ENCODE peak calls at places on chromosome 1, in seven cellular contexts. One of them, this sample, is unnamed.
A peak's percentile ranks its signal among the peaks of the same experiment; 100 is the strongest.

GRCh38 chr1:224767031-224767430 is 150.9 kb downstream of the CNIH3 start:
- DNase-seq in K562: no peak
- DNase-seq in cardiac muscle cell: no peak
- DNase-seq in testis: no peak
- DNase-seq in sigmoid colon: no peak
- DNase-seq in fibroblast of lung: no peak
- DNase-seq in ovary: no peak
- DNase-seq in this sample: no peak

GRCh38 chr1:184199036-184199796 is 147.7 kb downstream of the TSEN15 start:
- DNase-seq in sigmoid colon: no peak
- DNase-seq in K562: no peak
- DNase-seq in cardiac muscle cell: no peak
- DNase-seq in ovary: no peak
- DNase-seq in testis: no peak
- DNase-seq in fibroblast of lung: no peak
- DNase-seq in this sample: no peak

GRCh38 chr1:224217655-224218615 is 34.9 kb downstream of the DEGS1 start:
- DNase-seq in sigmoid colon: no peak
- DNase-seq in testis: no peak
- DNase-seq in ovary: no peak
- DNase-seq in K562: no peak
- DNase-seq in fibroblast of lung: no peak
- DNase-seq in cardiac muscle cell: no peak
- DNase-seq in this sample: no peak

GRCh38 chr1:220386494-220387195 is 114.4 kb upstream of the RAB3GAP2 start:
- DNase-seq in fibroblast of lung: no peak
- DNase-seq in cardiac muscle cell: no peak
- DNase-seq in sigmoid colon: no peak
- DNase-seq in testis: no peak
- DNase-seq in ovary: no peak
- DNase-seq in K562: no peak
- DNase-seq in this sample: no peak

GRCh38 chr1:239676522-239677273 is 290.3 kb downstream of the CHRM3 start:
- DNase-seq in cardiac muscle cell: no peak
- DNase-seq in K562: no peak
- DNase-seq in ovary: no peak
- DNase-seq in fibroblast of lung: no peak
- DNase-seq in testis: no peak
- DNase-seq in sigmoid colon: no peak
- DNase-seq in this sample: no peak

GRCh38 chr1:185786524-185786923 is 52.3 kb downstream of the HMCN1 start:
- DNase-seq in testis: no peak
- DNase-seq in ovary: no peak
- DNase-seq in sigmoid colon: no peak
- DNase-seq in K562: no peak
- DNase-seq in fibroblast of lung: peak; percentile 5
- DNase-seq in cardiac muscle cell: no peak
- DNase-seq in this sample: no peak

GRCh38 chr1:235079443-235079967 is 49.1 kb downstream of the TOMM20 start:
- DNase-seq in ovary: peak; percentile 41
- DNase-seq in fibroblast of lung: no peak
- DNase-seq in sigmoid colon: no peak
- DNase-seq in cardiac muscle cell: no peak
- DNase-seq in testis: no peak
- DNase-seq in K562: no peak
- DNase-seq in this sample: no peak

GRCh38 chr1:69511426-69512192 is 56.1 kb upstream of the LRRC7 start:
- DNase-seq in testis: no peak
- DNase-seq in fibroblast of lung: peak; percentile 67
- DNase-seq in K562: no peak
- DNase-seq in sigmoid colon: no peak
- DNase-seq in ovary: no peak
- DNase-seq in cardiac muscle cell: no peak
- DNase-seq in this sample: no peak

GRCh38 chr1:243421784-243422183 is 165.9 kb downstream of the SDCCAG8 start:
- DNase-seq in fibroblast of lung: peak; percentile 72
- DNase-seq in ovary: peak; percentile 26
- DNase-seq in K562: no peak
- DNase-seq in sigmoid colon: no peak
- DNase-seq in testis: peak; percentile 44
- DNase-seq in cardiac muscle cell: peak; percentile 41
- DNase-seq in this sample: peak; percentile 58

GRCh38 chr1:9275567-9276034 is 17.1 kb upstream of the SPSB1 start:
- DNase-seq in cardiac muscle cell: no peak
- DNase-seq in K562: peak; percentile 60
- DNase-seq in sigmoid colon: no peak
- DNase-seq in ovary: no peak
- DNase-seq in testis: peak; percentile 80
- DNase-seq in fibroblast of lung: peak; percentile 86
- DNase-seq in this sample: no peak

GRCh38 chr1:214952648-214953047 is 129.9 kb upstream of the KCNK2 start:
- DNase-seq in ovary: no peak
- DNase-seq in fibroblast of lung: no peak
- DNase-seq in sigmoid colon: no peak
- DNase-seq in K562: no peak
- DNase-seq in cardiac muscle cell: no peak
- DNase-seq in testis: peak; percentile 19
- DNase-seq in this sample: no peak

GRCh38 chr1:154386643-154387352 is 18.3 kb upstream of the IL6R start:
- DNase-seq in testis: no peak
- DNase-seq in K562: peak; percentile 60
- DNase-seq in sigmoid colon: peak; percentile 29
- DNase-seq in fibroblast of lung: no peak
- DNase-seq in ovary: no peak
- DNase-seq in cardiac muscle cell: no peak
- DNase-seq in this sample: no peak

GRCh38 chr1:54429838-54430237 is 23.6 kb upstream of the SSBP3 start:
- DNase-seq in cardiac muscle cell: no peak
- DNase-seq in K562: no peak
- DNase-seq in sigmoid colon: peak; percentile 34
- DNase-seq in ovary: no peak
- DNase-seq in testis: no peak
- DNase-seq in fibroblast of lung: no peak
- DNase-seq in this sample: no peak

GRCh38 chr1:39620659-39621165 is 18.7 kb downstream of the HEYL start:
- DNase-seq in fibroblast of lung: no peak
- DNase-seq in sigmoid colon: no peak
- DNase-seq in K562: no peak
- DNase-seq in cardiac muscle cell: no peak
- DNase-seq in testis: no peak
- DNase-seq in ovary: no peak
- DNase-seq in this sample: no peak

GRCh38 chr1:171645553-171646336 is 6.7 kb downstream of the MYOC start:
- DNase-seq in cardiac muscle cell: no peak
- DNase-seq in fibroblast of lung: peak; percentile 63
- DNase-seq in ovary: peak; percentile 61
- DNase-seq in testis: peak; percentile 69
- DNase-seq in sigmoid colon: peak; percentile 97
- DNase-seq in K562: no peak
- DNase-seq in this sample: no peak

GRCh38 chr1:228842094-228842775 is 107.0 kb downstream of the RHOU start:
- DNase-seq in testis: no peak
- DNase-seq in K562: peak; percentile 26
- DNase-seq in sigmoid colon: no peak
- DNase-seq in fibroblast of lung: peak; percentile 74
- DNase-seq in ovary: peak; percentile 69
- DNase-seq in cardiac muscle cell: no peak
- DNase-seq in this sample: peak; percentile 47

GRCh38 chr1:236502972-236503639 is 20.7 kb upstream of the LGALS8 start:
- DNase-seq in sigmoid colon: peak; percentile 68
- DNase-seq in K562: peak; percentile 25
- DNase-seq in cardiac muscle cell: peak; percentile 42
- DNase-seq in fibroblast of lung: peak; percentile 51
- DNase-seq in ovary: no peak
- DNase-seq in testis: peak; percentile 46
- DNase-seq in this sample: peak; percentile 47

GRCh38 chr1:107389410-107390075 is 248.7 kb downstream of the NTNG1 start:
- DNase-seq in K562: no peak
- DNase-seq in sigmoid colon: no peak
- DNase-seq in testis: no peak
- DNase-seq in fibroblast of lung: no peak
- DNase-seq in cardiac muscle cell: no peak
- DNase-seq in ovary: no peak
- DNase-seq in this sample: no peak

DNA sequence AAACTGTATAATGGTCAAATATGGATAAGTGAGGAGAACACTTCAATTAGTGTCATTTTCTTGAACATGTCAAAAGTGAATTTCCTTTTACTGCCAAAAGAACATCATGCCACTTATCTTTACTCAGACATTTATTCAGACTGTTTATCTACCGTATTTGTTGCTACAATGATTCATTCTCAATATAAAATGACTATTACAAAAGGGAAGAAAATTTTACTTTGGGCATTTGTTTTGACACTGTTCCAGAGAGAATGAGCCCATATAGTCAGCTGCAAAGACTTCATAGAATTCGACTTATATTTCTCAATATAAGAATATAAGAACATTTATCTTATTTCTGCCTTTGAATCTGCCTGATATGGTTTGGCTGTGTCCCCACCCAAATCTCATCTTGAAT is 1699.1 kb downstream of the BRINP3 start:
- DNase-seq in cardiac muscle cell: no peak
- DNase-seq in testis: no peak
- DNase-seq in ovary: no peak
- DNase-seq in K562: no peak
- DNase-seq in sigmoid colon: no peak
- DNase-seq in fibroblast of lung: no peak
- DNase-seq in this sample: no peak
- H3K27ac ChIP-seq in cardiac muscle cell: no peak overlapping the region
- H3K27ac ChIP-seq in testis: no peak overlapping the region
- H3K27ac ChIP-seq in ovary: no peak overlapping the region
- H3K27ac ChIP-seq in K562: no peak overlapping the region
- H3K27ac ChIP-seq in sigmoid colon: no peak overlapping the region
- H3K27ac ChIP-seq in fibroblast of lung: no peak overlapping the region
- H3K27ac ChIP-seq in this sample: no peak overlapping the region

GRCh38 chr1:241606544-241606943 is 33.6 kb downstream of the CHML start:
- DNase-seq in fibroblast of lung: no peak
- DNase-seq in ovary: no peak
- DNase-seq in testis: no peak
- DNase-seq in sigmoid colon: no peak
- DNase-seq in K562: no peak
- DNase-seq in cardiac muscle cell: no peak
- DNase-seq in this sample: no peak
- H3K9me3 ChIP-seq in fibroblast of lung: no peaks in the 10 kb centered on the region
- H3K9me3 ChIP-seq in ovary: no peaks in the 10 kb centered on the region
- H3K9me3 ChIP-seq in testis: no peaks in the 10 kb centered on the region
- H3K9me3 ChIP-seq in sigmoid colon: no peaks in the 10 kb centered on the region
- H3K9me3 ChIP-seq in K562: no peaks in the 10 kb centered on the region
- H3K9me3 ChIP-seq in cardiac muscle cell: no peaks in the 10 kb centered on the region
- H3K9me3 ChIP-seq in this sample: no peaks in the 10 kb centered on the region

GRCh38 chr1:43388021-43388575 is 1.5 kb downstream of the MED8 start:
- DNase-seq in fibroblast of lung: no peak
- DNase-seq in K562: no peak
- DNase-seq in cardiac muscle cell: no peak
- DNase-seq in sigmoid colon: no peak
- DNase-seq in ovary: no peak
- DNase-seq in testis: no peak
- DNase-seq in this sample: no peak
- H3K4me3 ChIP-seq in fibroblast of lung: peak overlapping the region; percentile 96
- H3K4me3 ChIP-seq in K562: no peak overlapping the region
- H3K4me3 ChIP-seq in cardiac muscle cell: no peak overlapping the region
- H3K4me3 ChIP-seq in sigmoid colon: no peak overlapping the region
- H3K4me3 ChIP-seq in ovary: no peak overlapping the region
- H3K4me3 ChIP-seq in testis: no peak overlapping the region
- H3K4me3 ChIP-seq in this sample: peak overlapping the region; percentile 100

GRCh38 chr1:163885510-163885909 is 563.8 kb downstream of the NUF2 start:
- DNase-seq in ovary: no peak
- DNase-seq in testis: no peak
- DNase-seq in K562: no peak
- DNase-seq in sigmoid colon: no peak
- DNase-seq in cardiac muscle cell: no peak
- DNase-seq in fibroblast of lung: no peak
- DNase-seq in this sample: no peak
- H3K27ac ChIP-seq in ovary: no peak overlapping the region
- H3K27ac ChIP-seq in testis: no peak overlapping the region
- H3K27ac ChIP-seq in K562: no peak overlapping the region
- H3K27ac ChIP-seq in sigmoid colon: no peak overlapping the region
- H3K27ac ChIP-seq in cardiac muscle cell: no peak overlapping the region
- H3K27ac ChIP-seq in fibroblast of lung: no peak overlapping the region
- H3K27ac ChIP-seq in this sample: no peak overlapping the region